ENCODE peak calls at places on chromosomes 3 and 15, in ten cellular contexts. One of them, this sample, is unnamed.

GRCh38 chr3:14511971-14512943 is 27.9 kb downstream of the GRIP2 start:
- DNase-seq in left colon: no peak
- DNase-seq in HS-5: no peak
- DNase-seq in dermis blood vessel endothelial cell: no peak
- DNase-seq in naive thymus-derived CD8-positive, alpha-beta T cell: no peak
- DNase-seq in DND-41: no peak
- DNase-seq in stomach: no peak
- DNase-seq in iris pigment epithelial cell: no peak
- DNase-seq in stimulated activated CD4-positive, alpha-beta T cell treated with anti-CD3 and anti-CD28 coated beads, Interleukin-2, amount 100 ng/mL, for 48 hours: no peak
- DNase-seq in activated effector memory CD4-positive, alpha-beta T cell treated with Interleukin-2 at 50 U/mL for 16 hours: no peak
- DNase-seq in this sample: no peak

GRCh38 chr3:189349772-189350171 is 178.0 kb downstream of the TPRG1 start:
- DNase-seq in stimulated activated CD4-positive, alpha-beta T cell treated with anti-CD3 and anti-CD28 coated beads, Interleukin-2, amount 100 ng/mL, for 48 hours: no peak
- DNase-seq in DND-41: no peak
- DNase-seq in naive thymus-derived CD8-positive, alpha-beta T cell: no peak
- DNase-seq in stomach: no peak
- DNase-seq in activated effector memory CD4-positive, alpha-beta T cell treated with Interleukin-2 at 50 U/mL for 16 hours: no peak
- DNase-seq in dermis blood vessel endothelial cell: no peak
- DNase-seq in HS-5: no peak
- DNase-seq in left colon: no peak
- DNase-seq in iris pigment epithelial cell: peak
- DNase-seq in this sample: no peak

GRCh38 chr3:102068736-102069135 is 219.4 kb downstream of the NFKBIZ start:
- DNase-seq in HS-5: no peak
- DNase-seq in iris pigment epithelial cell: no peak
- DNase-seq in dermis blood vessel endothelial cell: no peak
- DNase-seq in activated effector memory CD4-positive, alpha-beta T cell treated with Interleukin-2 at 50 U/mL for 16 hours: no peak
- DNase-seq in naive thymus-derived CD8-positive, alpha-beta T cell: no peak
- DNase-seq in stimulated activated CD4-positive, alpha-beta T cell treated with anti-CD3 and anti-CD28 coated beads, Interleukin-2, amount 100 ng/mL, for 48 hours: no peak
- DNase-seq in DND-41: no peak
- DNase-seq in stomach: no peak
- DNase-seq in left colon: no peak
- DNase-seq in this sample: no peak

GRCh38 chr15:85361306-85361705 is 19.1 kb upstream of the AKAP13 start:
- DNase-seq in DND-41: no peak
- DNase-seq in stomach: no peak
- DNase-seq in activated effector memory CD4-positive, alpha-beta T cell treated with Interleukin-2 at 50 U/mL for 16 hours: no peak
- DNase-seq in HS-5: no peak
- DNase-seq in naive thymus-derived CD8-positive, alpha-beta T cell: no peak
- DNase-seq in left colon: no peak
- DNase-seq in dermis blood vessel endothelial cell: no peak
- DNase-seq in stimulated activated CD4-positive, alpha-beta T cell treated with anti-CD3 and anti-CD28 coated beads, Interleukin-2, amount 100 ng/mL, for 48 hours: no peak
- DNase-seq in iris pigment epithelial cell: no peak
- DNase-seq in this sample: no peak

GRCh38 chr15:40906101-40906946 is 12.1 kb downstream of the VPS18 start:
- DNase-seq in iris pigment epithelial cell: peak
- DNase-seq in DND-41: peak
- DNase-seq in activated effector memory CD4-positive, alpha-beta T cell treated with Interleukin-2 at 50 U/mL for 16 hours: peak
- DNase-seq in stomach: peak
- DNase-seq in dermis blood vessel endothelial cell: peak
- DNase-seq in left colon: peak
- DNase-seq in HS-5: peak
- DNase-seq in stimulated activated CD4-positive, alpha-beta T cell treated with anti-CD3 and anti-CD28 coated beads, Interleukin-2, amount 100 ng/mL, for 48 hours: peak
- DNase-seq in naive thymus-derived CD8-positive, alpha-beta T cell: peak
- DNase-seq in this sample: no peak

GRCh38 chr3:151169262-151169661 is 33.8 kb downstream of the GPR171 start:
- DNase-seq in left colon: no peak
- DNase-seq in DND-41: no peak
- DNase-seq in dermis blood vessel endothelial cell: no peak
- DNase-seq in stomach: no peak
- DNase-seq in iris pigment epithelial cell: no peak
- DNase-seq in stimulated activated CD4-positive, alpha-beta T cell treated with anti-CD3 and anti-CD28 coated beads, Interleukin-2, amount 100 ng/mL, for 48 hours: no peak
- DNase-seq in naive thymus-derived CD8-positive, alpha-beta T cell: no peak
- DNase-seq in activated effector memory CD4-positive, alpha-beta T cell treated with Interleukin-2 at 50 U/mL for 16 hours: no peak
- DNase-seq in HS-5: no peak
- DNase-seq in this sample: no peak

GRCh38 chr3:125587039-125587664 is 8.1 kb downstream of the OSBPL11 start:
- DNase-seq in HS-5: no peak
- DNase-seq in left colon: no peak
- DNase-seq in DND-41: no peak
- DNase-seq in dermis blood vessel endothelial cell: no peak
- DNase-seq in stomach: no peak
- DNase-seq in stimulated activated CD4-positive, alpha-beta T cell treated with anti-CD3 and anti-CD28 coated beads, Interleukin-2, amount 100 ng/mL, for 48 hours: no peak
- DNase-seq in iris pigment epithelial cell: peak
- DNase-seq in naive thymus-derived CD8-positive, alpha-beta T cell: no peak
- DNase-seq in activated effector memory CD4-positive, alpha-beta T cell treated with Interleukin-2 at 50 U/mL for 16 hours: no peak
- DNase-seq in this sample: no peak

GRCh38 chr3:39568508-39568907 is 101.0 kb downstream of the MOBP start:
- DNase-seq in naive thymus-derived CD8-positive, alpha-beta T cell: no peak
- DNase-seq in activated effector memory CD4-positive, alpha-beta T cell treated with Interleukin-2 at 50 U/mL for 16 hours: no peak
- DNase-seq in iris pigment epithelial cell: no peak
- DNase-seq in dermis blood vessel endothelial cell: no peak
- DNase-seq in stimulated activated CD4-positive, alpha-beta T cell treated with anti-CD3 and anti-CD28 coated beads, Interleukin-2, amount 100 ng/mL, for 48 hours: no peak
- DNase-seq in HS-5: no peak
- DNase-seq in stomach: no peak
- DNase-seq in DND-41: no peak
- DNase-seq in left colon: no peak
- DNase-seq in this sample: no peak

GRCh38 chr3:59286791-59287531 is 237.1 kb upstream of the CFAP20DC start:
- DNase-seq in left colon: peak
- DNase-seq in naive thymus-derived CD8-positive, alpha-beta T cell: no peak
- DNase-seq in iris pigment epithelial cell: no peak
- DNase-seq in activated effector memory CD4-positive, alpha-beta T cell treated with Interleukin-2 at 50 U/mL for 16 hours: no peak
- DNase-seq in stomach: peak
- DNase-seq in dermis blood vessel endothelial cell: no peak
- DNase-seq in HS-5: no peak
- DNase-seq in DND-41: no peak
- DNase-seq in stimulated activated CD4-positive, alpha-beta T cell treated with anti-CD3 and anti-CD28 coated beads, Interleukin-2, amount 100 ng/mL, for 48 hours: peak
- DNase-seq in this sample: no peak

GRCh38 chr15:38682861-38683260 is 118.2 kb upstream of the RASGRP1 start:
- DNase-seq in stomach: no peak
- DNase-seq in naive thymus-derived CD8-positive, alpha-beta T cell: no peak
- DNase-seq in left colon: no peak
- DNase-seq in iris pigment epithelial cell: no peak
- DNase-seq in stimulated activated CD4-positive, alpha-beta T cell treated with anti-CD3 and anti-CD28 coated beads, Interleukin-2, amount 100 ng/mL, for 48 hours: no peak
- DNase-seq in activated effector memory CD4-positive, alpha-beta T cell treated with Interleukin-2 at 50 U/mL for 16 hours: no peak
- DNase-seq in dermis blood vessel endothelial cell: no peak
- DNase-seq in HS-5: no peak
- DNase-seq in DND-41: peak
- DNase-seq in this sample: no peak

GRCh38 chr3:146222204-146223046 is 28.5 kb downstream of the PLSCR4 start:
- DNase-seq in stomach: no peak
- DNase-seq in activated effector memory CD4-positive, alpha-beta T cell treated with Interleukin-2 at 50 U/mL for 16 hours: no peak
- DNase-seq in HS-5: no peak
- DNase-seq in stimulated activated CD4-positive, alpha-beta T cell treated with anti-CD3 and anti-CD28 coated beads, Interleukin-2, amount 100 ng/mL, for 48 hours: no peak
- DNase-seq in dermis blood vessel endothelial cell: peak
- DNase-seq in DND-41: no peak
- DNase-seq in iris pigment epithelial cell: peak
- DNase-seq in naive thymus-derived CD8-positive, alpha-beta T cell: no peak
- DNase-seq in left colon: peak
- DNase-seq in this sample: no peak

GRCh38 chr3:146682176-146682575 is 77.0 kb upstream of the PLSCR5 start:
- DNase-seq in stimulated activated CD4-positive, alpha-beta T cell treated with anti-CD3 and anti-CD28 coated beads, Interleukin-2, amount 100 ng/mL, for 48 hours: no peak
- DNase-seq in HS-5: no peak
- DNase-seq in iris pigment epithelial cell: peak
- DNase-seq in activated effector memory CD4-positive, alpha-beta T cell treated with Interleukin-2 at 50 U/mL for 16 hours: no peak
- DNase-seq in dermis blood vessel endothelial cell: no peak
- DNase-seq in stomach: no peak
- DNase-seq in DND-41: no peak
- DNase-seq in left colon: no peak
- DNase-seq in naive thymus-derived CD8-positive, alpha-beta T cell: no peak
- DNase-seq in this sample: no peak

GRCh38 chr3:106403746-106404145 is 534.9 kb upstream of the CBLB start:
- DNase-seq in left colon: no peak
- DNase-seq in naive thymus-derived CD8-positive, alpha-beta T cell: no peak
- DNase-seq in DND-41: no peak
- DNase-seq in stimulated activated CD4-positive, alpha-beta T cell treated with anti-CD3 and anti-CD28 coated beads, Interleukin-2, amount 100 ng/mL, for 48 hours: no peak
- DNase-seq in iris pigment epithelial cell: no peak
- DNase-seq in activated effector memory CD4-positive, alpha-beta T cell treated with Interleukin-2 at 50 U/mL for 16 hours: no peak
- DNase-seq in HS-5: no peak
- DNase-seq in stomach: no peak
- DNase-seq in dermis blood vessel endothelial cell: no peak
- DNase-seq in this sample: no peak

GRCh38 chr3:170496026-170496867 is 77.6 kb downstream of the CLDN11 start:
- DNase-seq in HS-5: no peak
- DNase-seq in stimulated activated CD4-positive, alpha-beta T cell treated with anti-CD3 and anti-CD28 coated beads, Interleukin-2, amount 100 ng/mL, for 48 hours: no peak
- DNase-seq in DND-41: no peak
- DNase-seq in left colon: no peak
- DNase-seq in naive thymus-derived CD8-positive, alpha-beta T cell: no peak
- DNase-seq in activated effector memory CD4-positive, alpha-beta T cell treated with Interleukin-2 at 50 U/mL for 16 hours: no peak
- DNase-seq in iris pigment epithelial cell: no peak
- DNase-seq in stomach: no peak
- DNase-seq in dermis blood vessel endothelial cell: no peak
- DNase-seq in this sample: no peak

GRCh38 chr3:112327371-112327951 is 5.5 kb upstream of the CD200 start:
- DNase-seq in iris pigment epithelial cell: peak
- DNase-seq in left colon: no peak
- DNase-seq in stimulated activated CD4-positive, alpha-beta T cell treated with anti-CD3 and anti-CD28 coated beads, Interleukin-2, amount 100 ng/mL, for 48 hours: no peak
- DNase-seq in activated effector memory CD4-positive, alpha-beta T cell treated with Interleukin-2 at 50 U/mL for 16 hours: no peak
- DNase-seq in DND-41: no peak
- DNase-seq in dermis blood vessel endothelial cell: peak
- DNase-seq in naive thymus-derived CD8-positive, alpha-beta T cell: peak
- DNase-seq in HS-5: peak
- DNase-seq in stomach: no peak
- DNase-seq in this sample: no peak

GRCh38 chr3:154122096-154122911 is 1.1 kb downstream of the ARHGEF26 start:
- DNase-seq in activated effector memory CD4-positive, alpha-beta T cell treated with Interleukin-2 at 50 U/mL for 16 hours: no peak
- DNase-seq in HS-5: no peak
- DNase-seq in DND-41: no peak
- DNase-seq in left colon: peak
- DNase-seq in naive thymus-derived CD8-positive, alpha-beta T cell: no peak
- DNase-seq in iris pigment epithelial cell: peak
- DNase-seq in dermis blood vessel endothelial cell: peak
- DNase-seq in stimulated activated CD4-positive, alpha-beta T cell treated with anti-CD3 and anti-CD28 coated beads, Interleukin-2, amount 100 ng/mL, for 48 hours: no peak
- DNase-seq in stomach: no peak
- DNase-seq in this sample: no peak

GRCh38 chr3:98732239-98733054 is 30.7 kb upstream of the ST3GAL6 start:
- DNase-seq in DND-41: peak
- DNase-seq in iris pigment epithelial cell: peak
- DNase-seq in stomach: peak
- DNase-seq in HS-5: no peak
- DNase-seq in activated effector memory CD4-positive, alpha-beta T cell treated with Interleukin-2 at 50 U/mL for 16 hours: no peak
- DNase-seq in naive thymus-derived CD8-positive, alpha-beta T cell: no peak
- DNase-seq in stimulated activated CD4-positive, alpha-beta T cell treated with anti-CD3 and anti-CD28 coated beads, Interleukin-2, amount 100 ng/mL, for 48 hours: peak
- DNase-seq in dermis blood vessel endothelial cell: peak
- DNase-seq in left colon: peak
- DNase-seq in this sample: no peak

GRCh38 chr3:45011756-45012441 is 14.2 kb upstream of the CLEC3B start:
- DNase-seq in left colon: no peak
- DNase-seq in naive thymus-derived CD8-positive, alpha-beta T cell: no peak
- DNase-seq in dermis blood vessel endothelial cell: peak
- DNase-seq in iris pigment epithelial cell: peak
- DNase-seq in HS-5: peak
- DNase-seq in DND-41: no peak
- DNase-seq in stomach: peak
- DNase-seq in activated effector memory CD4-positive, alpha-beta T cell treated with Interleukin-2 at 50 U/mL for 16 hours: no peak
- DNase-seq in stimulated activated CD4-positive, alpha-beta T cell treated with anti-CD3 and anti-CD28 coated beads, Interleukin-2, amount 100 ng/mL, for 48 hours: no peak
- DNase-seq in this sample: no peak

This sample was measured in esophagus muscularis mucosa.